ENCODE peak calls at places on chromosome 9, in eight cellular contexts. K, M, F, I, B, Y, W and T are unnamed samples.

GRCh38 chr9:100756217-100756616 is 178.3 kb downstream of the CAVIN4 start:
- DNase-seq in F (no peak), K (no peak), I (no peak), Y (peak), W (no peak), B (no peak), M (no peak), T (no peak)

GRCh38 chr9:83199240-83199639 is 136.3 kb upstream of the RASEF start:
- DNase-seq in Y (peak), W (no peak), M (peak), K (peak), I (no peak), F (peak), B (no peak), T (no peak)

GRCh38 chr9:72855890-72856523 is 96.8 kb downstream of the ALDH1A1 start:
- DNase-seq in F (no peak), I (no peak), B (no peak), M (no peak), Y (no peak), K (no peak), W (no peak), T (no peak)

GRCh38 chr9:86578722-86579121 is 224.5 kb upstream of the TUT7 start:
- DNase-seq in B (no peak), I (no peak), W (no peak), Y (no peak), F (no peak), K (no peak), M (no peak), T (no peak)

GRCh38 chr9:3240651-3241268 is 285.0 kb downstream of the RFX3 start:
- DNase-seq in F (peak), I (peak), W (peak), M (peak), K (peak), B (no peak), Y (peak), T (peak)

GRCh38 chr9:71879644-71880174 is 31.3 kb downstream of the ABHD17B start:
- DNase-seq in B (no peak), Y (no peak), M (no peak), F (no peak), W (no peak), K (no peak), I (no peak), T (no peak)

GRCh38 chr9:16626577-16627130 is 243.8 kb downstream of the BNC2 start:
- DNase-seq in B (no peak), I (no peak), Y (peak), F (peak), K (no peak), W (peak), M (peak), T (no peak)

GRCh38 chr9:90393355-90394152 is 249.1 kb downstream of the DIRAS2 start:
- DNase-seq in W (no peak), B (no peak), I (no peak), K (no peak), F (no peak), Y (no peak), M (peak), T (no peak)

GRCh38 chr9:34501372-34501771 is 21.4 kb downstream of the ENHO start:
- DNase-seq in Y (no peak), F (no peak), K (no peak), B (no peak), I (no peak), M (no peak), W (no peak), T (no peak)

GRCh38 chr9:88915916-88916315 is 75.4 kb upstream of the S1PR3 start:
- DNase-seq in W (no peak), M (no peak), I (no peak), F (no peak), Y (no peak), K (no peak), B (no peak), T (no peak)

GRCh38 chr9:83384214-83384613 is 154.0 kb downstream of the FRMD3 start:
- DNase-seq in K (no peak), Y (peak), B (no peak), M (no peak), F (no peak), I (no peak), W (no peak), T (no peak)

GRCh38 chr9:107348836-107349235 is 65.8 kb downstream of the RAD23B start:
- DNase-seq in M (no peak), I (no peak), W (no peak), B (no peak), F (no peak), K (no peak), Y (no peak), T (no peak)

GRCh38 chr9:15293727-15294405 is 13.2 kb downstream of the TTC39B start:
- DNase-seq in B (no peak), F (peak), I (no peak), M (no peak), K (no peak), Y (no peak), W (no peak), T (no peak)

GRCh38 chr9:121658166-121658565 is 6.7 kb downstream of the DAB2IP start:
- DNase-seq in M (no peak), W (no peak), K (peak), F (no peak), B (no peak), I (no peak), Y (no peak), T (no peak)

GRCh38 chr9:128215491-128216404 is 12.6 kb downstream of the DNM1 start:
- DNase-seq in M (no peak), I (peak), B (no peak), W (no peak), F (peak), Y (no peak), K (no peak), T (no peak)

GRCh38 chr9:117098331-117098730 is 316.5 kb downstream of the ASTN2 start:
- DNase-seq in M (no peak), F (no peak), Y (no peak), W (no peak), K (no peak), B (no peak), I (no peak), T (no peak)

GRCh38 chr9:101727621-101728524 is 10.6 kb downstream of the GRIN3A start:
- DNase-seq in Y (peak), W (no peak), B (no peak), M (peak), I (no peak), F (peak), K (no peak), T (no peak)

GRCh38 chr9:127763918-127764384 is 14.5 kb downstream of the SH2D3C start:
- DNase-seq in Y (peak), I (no peak), M (peak), F (peak), B (no peak), K (peak), W (no peak), T (peak)

GRCh38 chr9:120619751-120620655 is 40.0 kb upstream of the CDK5RAP2 start:
- DNase-seq in M (peak), B (no peak), F (peak), K (peak), I (no peak), W (no peak), Y (peak), T (no peak)

GRCh38 chr9:20405086-20405485 is 217.2 kb downstream of the MLLT3 start:
- DNase-seq in Y (no peak), W (no peak), F (peak), K (no peak), M (no peak), B (no peak), I (no peak), T (no peak)

GRCh38 chr9:20407013-20407412 is 215.3 kb downstream of the MLLT3 start:
- DNase-seq in I (no peak), K (no peak), F (peak), Y (no peak), B (no peak), M (no peak), W (no peak), T (no peak)

GRCh38 chr9:20404192-20404813 is 218.0 kb downstream of the MLLT3 start:
- DNase-seq in Y (no peak), W (no peak), K (no peak), I (no peak), B (no peak), M (no peak), F (no peak), T (no peak)

GRCh38 chr9:20408513-20408912 is 213.8 kb downstream of the MLLT3 start:
- DNase-seq in I (no peak), K (no peak), W (no peak), Y (no peak), B (no peak), F (no peak), M (no peak), T (no peak)

GRCh38 chr9:20406344-20406743 is 216.0 kb downstream of the MLLT3 start:
- DNase-seq in Y (no peak), I (no peak), M (no peak), W (no peak), K (no peak), B (no peak), F (no peak), T (no peak)
- TF ChIP-seq CTCF in Y (no peak), I (no peak), M (no peak), W (no peak), K (no peak), B (no peak), F (no peak), T (no peak)

GRCh38 chr9:108812388-108812787 is 43.4 kb downstream of the ACTL7B start:
- DNase-seq in I (no peak), Y (no peak), B (no peak), K (no peak), M (no peak), F (no peak), W (no peak), T (no peak)

GRCh38 chr9:108816037-108816436 is 39.7 kb downstream of the ACTL7B start:
- DNase-seq in Y (no peak), F (no peak), W (no peak), K (peak), M (no peak), I (no peak), B (peak), T (no peak)

GRCh38 chr9:108815156-108815555 is 40.6 kb downstream of the ACTL7B start:
- DNase-seq in K (no peak), F (no peak), Y (no peak), M (peak), W (no peak), B (no peak), I (no peak), T (no peak)

GRCh38 chr9:108811944-108812343 is 43.8 kb downstream of the ACTL7B start:
- DNase-seq in W (no peak), M (no peak), F (no peak), K (no peak), B (no peak), I (no peak), Y (no peak), T (no peak)

DNA sequence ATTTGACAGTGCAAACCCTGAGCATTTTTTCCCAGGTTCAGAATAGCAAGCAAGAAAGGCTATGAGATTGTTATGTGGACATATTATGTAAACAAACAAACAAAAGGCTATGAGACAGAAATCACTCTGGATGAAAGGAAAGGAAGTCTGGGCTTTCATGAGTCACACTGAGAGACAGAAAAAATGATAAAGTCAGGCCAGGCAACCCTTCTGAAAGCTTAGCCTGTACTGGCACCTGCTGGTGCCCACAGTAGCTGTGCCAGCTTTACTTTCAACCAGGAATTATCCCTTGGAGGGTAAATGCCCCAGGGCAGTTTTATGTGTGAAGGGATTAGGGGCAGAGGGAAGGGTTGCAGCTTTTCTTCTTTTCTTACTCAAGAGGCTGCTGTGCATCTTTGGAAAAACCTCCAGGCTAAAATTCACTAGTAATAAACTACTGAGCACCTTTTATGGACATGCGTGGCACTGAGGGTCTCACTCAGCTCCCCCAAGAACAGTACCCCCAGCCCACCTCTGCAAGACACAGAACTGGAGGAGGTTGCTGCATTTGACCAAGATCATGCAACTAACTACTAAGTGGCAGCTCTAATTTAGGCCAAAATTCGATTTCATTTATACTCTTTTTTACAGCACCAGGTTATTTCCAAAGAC is 41.7 kb downstream of the ACTL7B start:
- DNase-seq in I (no peak), Y (no peak), W (no peak), M (peak), K (no peak), F (peak), B (no peak), T (no peak)
- TF ChIP-seq CTCF in I (peak), Y (peak), W (peak), M (peak), K (peak), F (peak), B (peak), T (peak)

GRCh38 chr9:123090198-123090896 is 56.9 kb downstream of the GPR21 start:
- DNase-seq in W (no peak), I (no peak), K (no peak), M (no peak), F (no peak), B (no peak), Y (no peak), T (no peak)

GRCh38 chr9:123089790-123090189 is 56.3 kb downstream of the GPR21 start:
- DNase-seq in Y (no peak), K (no peak), F (no peak), I (no peak), W (no peak), B (no peak), M (no peak), T (no peak)

GRCh38 chr9:123090956-123091355 is 57.5 kb downstream of the GPR21 start:
- DNase-seq in M (no peak), I (no peak), B (no peak), Y (no peak), F (no peak), W (no peak), K (no peak), T (no peak)

GRCh38 chr9:123093141-123093540 is 59.7 kb downstream of the GPR21 start:
- DNase-seq in K (no peak), F (no peak), Y (no peak), W (no peak), M (no peak), I (no peak), B (no peak), T (no peak)

GRCh38 chr9:123091459-123091858 is 58.0 kb downstream of the GPR21 start:
- DNase-seq in W (no peak), I (no peak), F (no peak), K (no peak), B (no peak), M (no peak), Y (no peak), T (no peak)
- TF ChIP-seq CTCF in W (no peak), I (no peak), F (no peak), K (no peak), B (no peak), M (no peak), Y (peak), T (no peak)

GRCh38 chr9:7481570-7481969 is 318.0 kb downstream of the DMAC1 start:
- DNase-seq in I (no peak), W (no peak), Y (no peak), F (no peak), B (no peak), K (no peak), M (no peak), T (no peak)

DNA sequence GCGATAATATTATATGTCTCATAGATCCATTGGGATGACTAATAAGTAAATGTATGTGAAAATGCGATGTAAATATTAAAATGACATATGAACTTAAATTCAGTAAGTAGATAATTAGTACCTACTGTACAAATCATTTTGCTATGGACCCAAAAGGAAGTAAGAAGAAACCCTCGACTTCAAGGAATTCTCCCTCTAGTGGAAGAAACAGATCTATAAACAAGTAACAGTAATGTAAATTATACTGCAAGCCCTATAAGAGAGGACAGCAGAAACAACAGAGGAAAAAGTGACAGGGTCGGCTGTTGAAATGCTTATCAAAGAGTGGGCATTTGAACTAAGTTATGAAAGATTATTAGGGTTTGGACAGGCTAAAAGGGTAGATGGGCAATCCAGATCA is 320.3 kb downstream of the DMAC1 start:
- DNase-seq in K (no peak), I (no peak), M (peak), F (no peak), W (no peak), B (no peak), Y (no peak), T (no peak)
- TF ChIP-seq CTCF in K (no peak), I (no peak), M (no peak), F (no peak), W (no peak), B (no peak), Y (no peak), T (no peak)

GRCh38 chr9:4657426-4658159 is 4.5 kb upstream of the PLPP6 start:
- DNase-seq in F (no peak), K (no peak), I (no peak), Y (no peak), M (no peak), B (no peak), W (no peak), T (no peak)
- TF ChIP-seq CTCF in F (no peak), K (no peak), I (no peak), Y (no peak), M (no peak), B (no peak), W (no peak), T (no peak)

DNA sequence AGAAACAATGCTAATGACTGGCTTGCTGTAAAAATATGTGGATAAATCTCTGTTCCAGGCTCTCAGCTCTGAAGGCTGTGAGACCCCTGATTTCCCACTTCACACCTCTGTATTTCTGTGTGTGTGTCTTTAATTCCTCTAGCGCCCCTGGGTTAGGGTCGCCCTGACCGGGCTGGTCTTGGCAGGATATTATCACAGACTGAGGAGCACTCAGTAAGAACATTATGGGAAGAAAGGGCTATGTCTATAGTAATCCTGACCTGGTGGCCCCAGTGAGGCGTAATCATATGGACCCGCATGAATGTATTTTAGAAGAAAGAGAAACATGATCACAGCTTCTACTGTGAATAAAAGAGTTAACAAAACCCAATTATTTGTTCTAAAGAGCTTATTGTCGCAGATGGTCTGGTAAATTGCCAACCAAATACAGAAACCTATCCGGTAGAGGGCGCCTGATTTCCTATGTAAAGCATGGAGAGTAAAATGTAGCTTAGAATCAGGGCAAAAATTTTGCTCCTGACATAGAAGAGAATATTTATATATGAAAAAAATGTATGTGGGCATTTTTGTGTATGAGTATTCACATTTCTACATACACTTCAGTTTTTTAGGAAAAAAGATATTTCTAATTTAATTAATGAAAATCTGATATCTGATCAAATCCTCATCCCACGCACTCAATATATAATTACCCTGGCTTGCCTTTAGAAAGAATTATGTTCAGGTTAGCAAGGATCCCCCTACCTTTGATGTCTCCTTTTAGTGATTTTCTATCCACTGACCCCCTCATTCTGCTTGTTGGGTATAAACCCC is 5.8 kb upstream of the IFNA1 start:
- DNase-seq in Y (peak), F (peak), K (peak), B (no peak), M (peak), W (no peak), I (no peak), T (no peak)
- TF ChIP-seq CTCF in Y (peak), F (peak), K (peak), B (peak), M (peak), W (no peak), I (no peak), T (peak)